ENCODE peak calls at places on chromosomes 3 and 15, in five cellular contexts. P, L, Z, X and G are unnamed samples.
A peak's percentile ranks its signal among the peaks of the same experiment; 100 is the strongest.

GRCh38 chr15:101243420-101243819 is 8.4 kb downstream of the CHSY1 start:
- DNase-seq in X (no peak), P (no peak), L (no peak), Z (no peak), G (no peak)

GRCh38 chr3:46867550-46867898 is 4.3 kb upstream of the MYL3 start:
- DNase-seq in X (peak; percentile 33), P (no peak), Z (peak; percentile 85), L (peak; percentile 92), G (peak; percentile 75)

GRCh38 chr15:29151111-29151857 is 118.3 kb downstream of the NSMCE3 start:
- DNase-seq in X (no peak), P (no peak), L (no peak), Z (no peak), G (no peak)

GRCh38 chr3:188956839-188957489 is 214.8 kb upstream of the TPRG1 start:
- DNase-seq in Z (no peak), L (no peak), P (peak; percentile 31), X (peak; percentile 89), G (peak; percentile 63)

GRCh38 chr3:136343446-136343845 is 93.3 kb downstream of the PCCB start:
- DNase-seq in P (no peak), L (no peak), X (no peak), Z (no peak), G (no peak)

GRCh38 chr3:140349938-140350337 is 327.9 kb upstream of the TRIM42 start:
- DNase-seq in X (no peak), P (no peak), L (no peak), Z (no peak), G (no peak)

GRCh38 chr3:45509038-45509767 is 85.3 kb upstream of the LIMD1 start:
- DNase-seq in X (peak; percentile 72), Z (no peak), P (no peak), L (no peak), G (no peak)

GRCh38 chr15:75864213-75865059 is 21.2 kb downstream of the UBE2Q2 start:
- DNase-seq in P (no peak), Z (no peak), X (no peak), L (no peak), G (no peak)

GRCh38 chr3:110296885-110297284 is 774.7 kb upstream of the NECTIN3 start:
- DNase-seq in Z (no peak), L (no peak), X (no peak), P (no peak), G (no peak)

GRCh38 chr3:72657666-72658065 is 190.6 kb downstream of the SHQ1 start:
- DNase-seq in L (no peak), Z (no peak), X (no peak), P (peak; percentile 62), G (no peak)

GRCh38 chr3:185865277-185865676 is 40.4 kb upstream of the IGF2BP2 start:
- DNase-seq in L (no peak), P (no peak), X (no peak), Z (no peak), G (no peak)

GRCh38 chr3:63807901-63808589 is 11.1 kb upstream of the C3orf49 start:
- DNase-seq in Z (no peak), X (no peak), P (no peak), L (no peak), G (no peak)

GRCh38 chr15:41018534-41018933 is 65.3 kb downstream of the CHAC1 start:
- DNase-seq in P (no peak), L (no peak), Z (no peak), X (peak; percentile 28), G (no peak)

GRCh38 chr3:162647321-162647720 is 1150.7 kb downstream of the OTOL1 start:
- DNase-seq in Z (no peak), X (no peak), L (no peak), P (no peak), G (no peak)

GRCh38 chr15:82146990-82147461 is 101.2 kb upstream of the MEX3B start:
- DNase-seq in P (no peak), L (no peak), X (no peak), Z (no peak), G (no peak)

GRCh38 chr3:11619461-11619860 is 24.3 kb downstream of the VGLL4 start:
- DNase-seq in Z (no peak), L (no peak), P (no peak), X (no peak), G (no peak)

GRCh38 chr3:140242818-140243276 is 307.9 kb downstream of the CLSTN2 start:
- DNase-seq in P (no peak), Z (no peak), X (no peak), L (no peak), G (no peak)

GRCh38 chr3:17639765-17640164 is 102.7 kb downstream of the TBC1D5 start:
- DNase-seq in P (no peak), X (no peak), L (no peak), Z (peak; percentile 28), G (no peak)

GRCh38 chr3:186044973-186045372 is 63.9 kb downstream of the ETV5 start:
- DNase-seq in P (no peak), L (no peak), Z (no peak), X (peak; percentile 41), G (no peak)

GRCh38 chr15:77419836-77420609 is at the start of gene PEAK1:
- DNase-seq in L (peak; percentile 100), Z (peak; percentile 100), X (peak; percentile 99), P (peak; percentile 99), G (peak; percentile 99)

GRCh38 chr3:186060222-186060621 is 48.7 kb downstream of the ETV5 start:
- DNase-seq in Z (no peak), X (no peak), L (no peak), P (peak; percentile 14), G (no peak)

GRCh38 chr3:97228966-97229365 is 414.6 kb downstream of the EPHA6 start:
- DNase-seq in L (no peak), Z (no peak), X (no peak), P (no peak), G (no peak)

GRCh38 chr3:73144276-73144675 is 82.8 kb downstream of the EBLN2 start:
- DNase-seq in L (peak; percentile 71), X (no peak), P (no peak), Z (peak; percentile 67), G (peak; percentile 29)

GRCh38 chr15:70147178-70147760 is 49.6 kb upstream of the TLE3 start:
- DNase-seq in L (no peak), X (no peak), Z (no peak), P (no peak), G (no peak)

DNA sequence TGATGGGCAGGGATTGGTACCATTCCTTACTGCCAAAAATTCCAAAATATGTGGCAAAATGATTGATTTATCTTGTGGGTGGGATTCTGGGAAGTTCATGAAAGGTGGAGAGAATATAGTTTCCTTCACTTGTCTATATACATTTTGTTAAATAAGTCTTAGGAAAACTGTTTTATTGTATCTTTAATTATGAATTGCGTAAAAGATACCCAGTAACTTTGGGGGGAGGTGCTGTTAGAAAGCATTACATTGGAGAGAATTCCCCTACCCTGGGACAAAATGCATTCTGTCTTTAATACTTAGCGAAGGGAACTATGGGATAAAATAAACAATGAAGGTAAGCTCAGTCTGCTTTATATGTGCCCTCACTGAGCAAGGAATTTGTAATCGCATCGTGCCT is 4.6 kb downstream of the SETD5 start:
- DNase-seq in L (no peak), X (no peak), Z (no peak), P (no peak), G (no peak)
- H3K27ac ChIP-seq in L (no peak overlapping the region), X (peak overlapping the region; percentile 82), Z (peak overlapping the region; percentile 100), P (no peak overlapping the region), G (no peak overlapping the region)

DNA sequence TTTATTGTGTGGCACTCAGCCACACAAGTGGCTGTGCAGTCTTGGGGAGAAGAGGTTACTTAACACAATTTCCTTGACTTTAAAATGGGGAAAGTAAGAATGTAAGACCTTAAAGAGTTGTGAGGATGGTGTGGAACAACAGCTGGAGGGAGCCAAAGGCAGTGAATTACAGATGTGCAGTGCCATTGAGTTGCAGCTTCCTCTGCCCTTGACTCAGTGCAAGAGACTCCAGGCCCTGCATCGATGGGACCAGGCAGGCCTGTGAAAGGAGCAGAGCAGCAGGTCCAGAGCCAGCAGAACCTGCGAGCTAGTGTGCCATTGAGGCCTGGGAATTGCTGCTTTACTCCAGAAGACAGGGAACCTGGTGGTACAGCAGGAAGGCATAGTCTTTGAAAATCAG is 27.2 kb downstream of the EEFSEC start:
- DNase-seq in L (no peak), P (no peak), Z (no peak), X (no peak), G (no peak)
- H3K4me3 ChIP-seq in L (no peak overlapping the region), P (no peak overlapping the region), Z (no peak overlapping the region), X (no peak overlapping the region), G (no peak overlapping the region)

GRCh38 chr3:48012659-48013058 is 3.6 kb downstream of the MAP4 start:
- DNase-seq in P (no peak), L (no peak), X (no peak), Z (no peak), G (no peak)
- H3K27ac ChIP-seq in P (no peak overlapping the region), L (no peak overlapping the region), X (no peak overlapping the region), Z (peak overlapping the region; percentile 36), G (peak overlapping the region; percentile 77)

GRCh38 chr3:125119752-125120369 is 64.1 kb upstream of the HEG1 start:
- DNase-seq in L (no peak), X (no peak), P (no peak), Z (no peak), G (no peak)
- H3K4me3 ChIP-seq in L (no peak overlapping the region), X (peak overlapping the region; percentile 73), P (no peak overlapping the region), Z (peak overlapping the region; percentile 13), G (peak overlapping the region; percentile 10)

GRCh38 chr3:48558446-48559134 is 2.0 kb upstream of the PFKFB4 start:
- DNase-seq in Z (peak; percentile 73), L (no peak), X (no peak), P (no peak), G (peak; percentile 45)
- H3K27ac ChIP-seq in Z (peak overlapping the region; percentile 75), L (no peak overlapping the region), X (no peak overlapping the region), P (no peak overlapping the region), G (no peak overlapping the region)

DNA sequence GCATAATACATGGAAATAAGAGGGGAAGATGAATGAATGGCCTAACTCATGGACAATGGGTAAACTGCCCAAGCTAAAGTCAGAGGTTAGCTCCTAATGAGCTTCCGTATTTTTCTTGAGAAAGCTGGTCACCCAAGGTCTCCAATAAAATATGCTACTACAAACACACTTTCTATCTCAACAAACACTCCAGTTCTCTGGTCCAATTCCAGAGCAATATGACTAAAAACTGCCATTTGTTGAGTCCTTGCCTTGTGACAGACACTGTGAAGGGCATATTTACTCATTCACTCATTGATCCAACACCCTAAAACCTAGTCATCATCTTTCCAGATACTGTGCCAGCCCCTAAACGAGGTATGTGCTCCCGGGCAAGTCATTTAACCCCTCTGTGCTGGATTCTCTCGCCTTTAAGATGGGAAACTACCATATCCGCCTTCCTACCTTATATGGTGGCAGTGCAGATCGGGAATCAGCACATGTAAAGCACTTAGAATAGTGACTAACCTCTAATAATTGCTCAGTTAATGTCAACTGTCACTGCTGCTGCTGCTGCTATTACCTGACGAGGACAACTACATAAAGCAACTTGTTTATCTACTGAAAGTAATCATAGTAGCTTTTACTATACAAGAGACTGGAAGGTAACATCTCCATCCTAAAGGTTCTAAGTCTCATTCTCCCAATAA is 89.0 kb downstream of the XXYLT1 start:
- DNase-seq in P (no peak), X (no peak), L (no peak), Z (no peak), G (no peak)
- H3K4me3 ChIP-seq in P (no peak overlapping the region), X (no peak overlapping the region), L (no peak overlapping the region), Z (no peak overlapping the region), G (no peak overlapping the region)